ENCODE peak calls at places on chromosomes 1 and 21, in seven cellular contexts. D, Q, J, R, X, N and O are unnamed samples.

GRCh38 chr1:157090771-157091170 is 8.8 kb downstream of the ETV3L start:
- DNase-seq in D (no peak), Q (no peak), J (no peak), R (no peak), X (no peak), N (no peak), O (no peak)

GRCh38 chr1:45617618-45618017 is 6.2 kb downstream of the CCDC17 start:
- DNase-seq in D (no peak), Q (no peak), J (no peak), R (no peak), X (no peak), N (no peak), O (no peak)

GRCh38 chr1:68906431-68906830 is 409.5 kb upstream of the DEPDC1 start:
- DNase-seq in D (no peak), Q (no peak), J (no peak), R (no peak), X (no peak), N (no peak), O (no peak)

GRCh38 chr1:82110366-82111254 is 309.9 kb downstream of the ADGRL2 start:
- DNase-seq in D (no peak), Q (no peak), J (no peak), R (no peak), X (no peak), N (no peak), O (no peak)

GRCh38 chr1:1227386-1227785 is 4.4 kb downstream of the SDF4 start:
- DNase-seq in D (no peak), Q (no peak), J (no peak), R (no peak), X (no peak), N (no peak), O (no peak)

GRCh38 chr1:40709100-40709801 is 17.7 kb downstream of the NFYC start:
- DNase-seq in D (peak), Q (peak), J (peak), R (peak), X (peak), N (peak), O (peak)

GRCh38 chr1:155913969-155914757 is 3.0 kb upstream of the RIT1 start:
- DNase-seq in D (no peak), Q (no peak), J (no peak), R (no peak), X (no peak), N (no peak), O (no peak)

GRCh38 chr1:153534226-153534932 is 1.4 kb downstream of the S100A6 start:
- DNase-seq in D (no peak), Q (no peak), J (no peak), R (no peak), X (no peak), N (no peak), O (no peak)

GRCh38 chr1:43285269-43285986 is at the start of gene C1orf210:
- DNase-seq in D (peak), Q (peak), J (peak), R (peak), X (no peak), N (no peak), O (peak)

GRCh38 chr1:237961710-237962109 is 71.0 kb upstream of the ZP4 start:
- DNase-seq in D (no peak), Q (no peak), J (no peak), R (no peak), X (no peak), N (no peak), O (no peak)

DNA sequence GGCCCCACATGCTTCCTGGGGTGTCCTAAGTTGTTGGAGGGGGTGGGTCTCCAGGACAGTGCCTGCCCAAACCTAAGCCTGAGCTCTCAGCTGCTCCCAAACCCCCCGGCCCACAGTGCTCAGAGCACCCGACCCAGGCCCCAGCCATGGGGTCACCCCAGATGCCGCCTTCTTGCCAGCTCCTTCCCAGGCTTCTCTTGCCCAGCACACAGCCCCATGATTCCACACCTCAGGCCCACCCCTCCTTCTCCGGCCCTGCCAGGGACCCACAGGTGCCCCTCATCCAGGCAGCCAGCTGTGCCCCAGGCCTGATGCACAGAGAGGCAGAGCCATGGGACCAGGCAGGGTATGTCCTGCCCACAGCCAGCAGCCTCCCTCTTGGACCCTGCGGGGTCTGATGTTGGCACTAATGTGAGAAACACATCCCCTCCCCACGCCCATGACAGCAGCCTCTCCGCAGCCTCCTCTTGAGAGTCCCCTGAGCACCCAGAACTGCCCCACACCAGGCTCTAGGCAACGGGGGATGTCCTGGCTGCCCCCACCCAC is 4.9 kb downstream of the WNT9A start:
- DNase-seq in D (no peak), Q (no peak), J (no peak), R (no peak), X (peak), N (no peak), O (no peak)
- TF ChIP-seq JUND in D (no peak), Q (no peak), J (no peak), R (no peak), X (no peak), N (no peak), O (no peak)

GRCh38 chr1:205528446-205528886 is 24.0 kb downstream of the CDK18 start:
- DNase-seq in D (no peak), Q (no peak), J (no peak), R (no peak), X (no peak), N (no peak), O (no peak)

GRCh38 chr1:205528887-205529825 is 24.7 kb downstream of the CDK18 start:
- DNase-seq in D (peak), Q (peak), J (no peak), R (peak), X (peak), N (no peak), O (peak)

GRCh38 chr1:205530116-205530515 is 25.6 kb downstream of the CDK18 start:
- DNase-seq in D (no peak), Q (no peak), J (no peak), R (no peak), X (no peak), N (no peak), O (no peak)

GRCh38 chr1:205526431-205526830 is 22.0 kb downstream of the CDK18 start:
- DNase-seq in D (no peak), Q (no peak), J (no peak), R (no peak), X (no peak), N (no peak), O (no peak)

DNA sequence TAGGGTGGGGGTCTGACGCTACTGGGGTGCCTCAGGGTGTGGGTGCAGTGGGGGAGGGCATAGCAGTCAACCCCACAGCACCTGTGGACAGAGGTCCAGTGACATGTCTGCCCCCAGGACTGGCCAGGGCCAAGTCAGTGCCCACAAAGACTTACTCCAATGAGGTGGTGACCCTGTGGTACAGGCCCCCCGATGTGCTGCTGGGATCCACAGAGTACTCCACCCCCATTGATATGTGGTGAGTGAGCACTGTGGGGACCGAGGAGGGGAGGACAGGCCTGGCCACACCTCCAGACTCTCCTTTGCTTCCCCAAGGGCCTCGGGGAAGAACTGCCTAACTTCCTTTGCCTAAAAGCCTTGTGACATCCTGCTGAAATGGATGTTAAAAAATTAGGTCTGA is 23.5 kb downstream of the CDK18 start:
- DNase-seq in D (no peak), Q (no peak), J (no peak), R (no peak), X (no peak), N (no peak), O (no peak)
- TF ChIP-seq JUND in D (no peak), Q (no peak), J (no peak), R (no peak), X (no peak), N (no peak), O (no peak)

GRCh38 chr21:41885341-41886024 is 6.3 kb upstream of the PRDM15 start:
- DNase-seq in D (no peak), Q (no peak), J (no peak), R (no peak), X (no peak), N (no peak), O (no peak)

GRCh38 chr21:41881051-41881450 is 1.9 kb upstream of the PRDM15 start:
- DNase-seq in D (no peak), Q (no peak), J (no peak), R (no peak), X (no peak), N (no peak), O (no peak)

GRCh38 chr21:41884501-41885030 is 5.4 kb upstream of the PRDM15 start:
- DNase-seq in D (no peak), Q (no peak), J (no peak), R (no peak), X (no peak), N (no peak), O (no peak)

GRCh38 chr21:41886331-41886730 is 7.2 kb upstream of the PRDM15 start:
- DNase-seq in D (no peak), Q (no peak), J (no peak), R (no peak), X (no peak), N (no peak), O (no peak)

GRCh38 chr21:41883582-41883981 is 4.4 kb upstream of the PRDM15 start:
- DNase-seq in D (no peak), Q (no peak), J (no peak), R (no peak), X (no peak), N (no peak), O (no peak)
- TF ChIP-seq JUND in D (no peak), Q (no peak), J (no peak), R (no peak), X (no peak), N (no peak), O (no peak)

GRCh38 chr1:8362701-8363101 is 44.8 kb downstream of the SLC45A1 start:
- DNase-seq in D (no peak), Q (no peak), J (no peak), R (no peak), X (no peak), N (no peak), O (no peak)

GRCh38 chr1:8363186-8363585 is 45.3 kb downstream of the SLC45A1 start:
- DNase-seq in D (no peak), Q (no peak), J (no peak), R (no peak), X (no peak), N (no peak), O (no peak)

GRCh38 chr1:8363764-8364301 is 45.9 kb downstream of the SLC45A1 start:
- DNase-seq in D (no peak), Q (no peak), J (no peak), R (no peak), X (no peak), N (no peak), O (no peak)

GRCh38 chr1:8365661-8366362 is 47.9 kb downstream of the SLC45A1 start:
- DNase-seq in D (no peak), Q (no peak), J (no peak), R (no peak), X (no peak), N (no peak), O (no peak)

GRCh38 chr1:8364528-8365442 is 46.9 kb downstream of the SLC45A1 start:
- DNase-seq in D (no peak), Q (no peak), J (no peak), R (no peak), X (no peak), N (no peak), O (no peak)
- TF ChIP-seq JUND in D (no peak), Q (no peak), J (no peak), R (no peak), X (no peak), N (no peak), O (no peak)

GRCh38 chr1:225044258-225044657 is 114.8 kb downstream of the DNAH14 start:
- DNase-seq in D (no peak), Q (no peak), J (peak), R (no peak), X (no peak), N (no peak), O (no peak)
- TF ChIP-seq JUND in D (no peak), Q (no peak), J (no peak), R (no peak), X (no peak), N (no peak), O (no peak)

GRCh38 chr1:34396042-34396441 is 219.3 kb downstream of the C1orf94 start:
- DNase-seq in D (no peak), Q (no peak), J (no peak), R (peak), X (no peak), N (no peak), O (no peak)
- TF ChIP-seq JUND in D (no peak), Q (no peak), J (no peak), R (no peak), X (no peak), N (no peak), O (no peak)

GRCh38 chr1:23553896-23554480 is 5.3 kb downstream of the ID3 start:
- DNase-seq in D (no peak), Q (no peak), J (no peak), R (no peak), X (no peak), N (no peak), O (no peak)

GRCh38 chr1:23555949-23556640 is 3.2 kb downstream of the ID3 start:
- DNase-seq in D (peak), Q (no peak), J (peak), R (peak), X (no peak), N (no peak), O (peak)

GRCh38 chr1:23556661-23557470 is 2.4 kb downstream of the ID3 start:
- DNase-seq in D (peak), Q (no peak), J (peak), R (no peak), X (no peak), N (no peak), O (peak)

GRCh38 chr1:23554481-23555224 is 4.6 kb downstream of the ID3 start:
- DNase-seq in D (peak), Q (peak), J (peak), R (no peak), X (peak), N (no peak), O (peak)

DNA sequence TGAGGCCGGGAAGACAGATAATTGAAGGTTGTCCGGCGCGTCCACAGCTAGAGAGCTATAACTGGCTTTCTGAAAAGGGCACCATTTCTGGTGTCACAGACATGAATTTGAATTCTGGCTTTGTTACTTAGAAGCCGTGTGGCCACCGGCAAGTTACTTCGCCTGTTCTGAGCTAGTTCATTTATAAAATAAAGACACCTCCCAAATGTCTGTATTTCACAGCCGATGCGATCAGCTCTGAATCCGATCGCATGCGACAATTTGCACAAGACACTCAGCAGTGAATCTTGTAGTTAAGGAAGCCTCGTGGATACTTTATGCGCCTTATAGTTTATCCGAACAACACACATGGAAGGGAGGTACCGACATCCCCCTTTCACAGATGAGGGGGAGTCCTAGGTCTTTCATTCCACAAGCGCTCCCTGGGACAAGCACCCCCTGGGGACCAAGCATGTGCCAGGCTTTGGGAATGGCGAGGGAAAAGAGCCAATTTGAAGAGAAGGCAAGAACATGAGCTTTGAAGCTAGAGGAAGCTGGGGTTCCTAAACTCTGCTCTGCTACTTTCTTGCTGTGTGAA is 4.0 kb downstream of the ID3 start:
- DNase-seq in D (no peak), Q (peak), J (no peak), R (no peak), X (no peak), N (no peak), O (no peak)
- TF ChIP-seq JUND in D (no peak), Q (peak), J (no peak), R (no peak), X (no peak), N (no peak), O (no peak)